ENCODE peak calls at places on chromosomes 12 and 14, in nine cellular contexts. E is NCI-H1105, G is PC-3, F is psoas muscle, N is NCI-H146, D is choroid plexus epithelial cell, J is NCI-H2171, M is posterior cingulate gyrus, A is progenitor cell of endocrine pancreas. K is an unnamed sample.

GRCh38 chr14:34043627-34044372 is 92.9 kb upstream of the EGLN3 start:
- DNase-seq in G (peak; percentile 90), F (no peak), M (no peak), J (no peak), E (no peak), D (no peak), A (no peak), N (no peak), K (peak; percentile 13)

GRCh38 chr12:71410844-71411243 is 28.8 kb upstream of the LGR5 start:
- DNase-seq in N (no peak), F (no peak), M (no peak), D (no peak), E (no peak), A (no peak), G (no peak), J (no peak), K (no peak)

GRCh38 chr14:87785868-87786267 is 207.1 kb downstream of the GALC start:
- DNase-seq in J (no peak), A (no peak), N (no peak), F (no peak), G (no peak), E (no peak), D (no peak), M (no peak), K (no peak)

GRCh38 chr14:69682607-69683263 is 71.3 kb downstream of the SUSD6 start:
- DNase-seq in N (no peak), A (no peak), M (no peak), F (no peak), D (no peak), E (no peak), J (no peak), G (no peak), K (no peak)

GRCh38 chr12:114916531-114916930 is 232.6 kb upstream of the TBX3 start:
- DNase-seq in E (no peak), J (no peak), F (no peak), A (no peak), N (no peak), D (peak; percentile 25), M (no peak), G (no peak), K (no peak)

GRCh38 chr12:29722164-29722563 is 61.6 kb downstream of the TMTC1 start:
- DNase-seq in J (no peak), A (no peak), N (no peak), F (no peak), E (no peak), G (no peak), M (no peak), D (no peak), K (no peak)

GRCh38 chr14:30260772-30261607 is 298.0 kb upstream of the G2E3 start:
- DNase-seq in D (no peak), A (no peak), E (no peak), J (no peak), M (no peak), G (no peak), N (no peak), F (no peak), K (no peak)

GRCh38 chr14:38762436-38762835 is 340.6 kb downstream of the SEC23A start:
- DNase-seq in G (no peak), E (no peak), J (no peak), M (no peak), N (no peak), F (no peak), A (no peak), D (no peak), K (no peak)

GRCh38 chr12:25130741-25131188 is 64.2 kb downstream of the DNAI7 start:
- DNase-seq in G (peak; percentile 60), M (no peak), N (peak; percentile 28), A (no peak), F (no peak), E (peak; percentile 18), D (peak; percentile 72), J (peak; percentile 45), K (no peak)

GRCh38 chr14:104967144-104967413 is 11.1 kb downstream of the AHNAK2 start:
- DNase-seq in D (no peak), A (no peak), N (no peak), F (no peak), J (no peak), E (no peak), G (no peak), M (no peak), K (no peak)

GRCh38 chr12:6230321-6231110 is 30.3 kb downstream of the CD9 start:
- DNase-seq in M (peak; percentile 98), J (no peak), F (peak; percentile 77), N (no peak), D (peak; percentile 23), A (no peak), E (no peak), G (peak; percentile 47), K (peak; percentile 45)

GRCh38 chr14:43005807-43006206 is 1399.1 kb downstream of the LRFN5 start:
- DNase-seq in G (peak; percentile 48), M (no peak), N (no peak), E (no peak), D (peak; percentile 14), F (no peak), A (no peak), J (no peak), K (no peak)

GRCh38 chr14:61296707-61297502 is 15.8 kb upstream of the TMEM30B start:
- DNase-seq in E (peak; percentile 19), M (no peak), J (peak; percentile 12), G (peak; percentile 87), D (peak; percentile 79), N (peak; percentile 39), A (no peak), F (no peak), K (no peak)

GRCh38 chr12:75341873-75342272 is 7.4 kb downstream of the GLIPR1L1 start:
- DNase-seq in F (peak; percentile 33), N (no peak), G (peak; percentile 19), D (no peak), A (no peak), J (no peak), E (no peak), M (peak; percentile 34), K (no peak)

GRCh38 chr14:47389520-47389919 is 285.9 kb downstream of the MDGA2 start:
- DNase-seq in E (no peak), A (no peak), D (peak; percentile 23), N (no peak), M (peak; percentile 31), J (no peak), G (no peak), F (no peak), K (no peak)

GRCh38 chr14:35285168-35285990 is 6.8 kb upstream of the PSMA6 start:
- DNase-seq in F (no peak), A (no peak), D (no peak), E (no peak), J (no peak), M (no peak), G (peak; percentile 33), N (no peak), K (no peak)

GRCh38 chr14:99961826-99962518 is 103.2 kb upstream of the EVL start:
- DNase-seq in E (no peak), J (no peak), A (no peak), D (no peak), M (no peak), F (no peak), G (no peak), N (no peak), K (no peak)

GRCh38 chr14:64942531-64943111 is at the start of gene GPX2:
- DNase-seq in A (no peak), G (peak; percentile 39), J (peak; percentile 90), E (peak; percentile 66), N (peak; percentile 95), D (no peak), M (no peak), F (no peak), K (no peak)

GRCh38 chr12:4701863-4702262 is 18.3 kb upstream of the GALNT8 start:
- DNase-seq in N (no peak), D (no peak), M (peak; percentile 81), A (no peak), F (no peak), E (no peak), J (no peak), G (no peak), K (no peak)

GRCh38 chr12:16454481-16454880 is 107.0 kb downstream of the MGST1 start:
- DNase-seq in A (no peak), F (no peak), E (no peak), M (no peak), G (no peak), N (no peak), D (peak; percentile 25), J (no peak), K (no peak)

GRCh38 chr12:19410211-19410610 is 29.1 kb upstream of the AEBP2 start:
- DNase-seq in F (no peak), N (no peak), M (no peak), J (no peak), D (peak; percentile 13), A (no peak), G (no peak), E (no peak), K (no peak)

GRCh38 chr12:40833818-40834217 is 141.6 kb downstream of the CNTN1 start:
- DNase-seq in M (no peak), E (no peak), J (no peak), A (no peak), F (no peak), N (no peak), D (no peak), G (no peak), K (no peak)

K was measured in CD4-positive, alpha-beta T cell.